ENCODE peak calls at places on chromosome 21, in ten cellular contexts. One of them, this sample, is unnamed.

GRCh38 chr21:45432575-45433255 is 27.8 kb downstream of the COL18A1 start:
- DNase-seq in adrenal gland: no peak
- DNase-seq in body of pancreas: no peak
- DNase-seq in IMR-90: peak
- DNase-seq in right lobe of liver: no peak
- DNase-seq in uterus: no peak
- DNase-seq in heart left ventricle: no peak
- DNase-seq in lower leg skin: no peak
- DNase-seq in sigmoid colon: no peak
- DNase-seq in A549: no peak
- DNase-seq in this sample: no peak

GRCh38 chr21:44051462-44051941 is 39.4 kb downstream of the TRAPPC10 start:
- DNase-seq in lower leg skin: no peak
- DNase-seq in adrenal gland: peak
- DNase-seq in heart left ventricle: peak
- DNase-seq in body of pancreas: peak
- DNase-seq in A549: no peak
- DNase-seq in IMR-90: peak
- DNase-seq in sigmoid colon: peak
- DNase-seq in right lobe of liver: peak
- DNase-seq in uterus: peak
- DNase-seq in this sample: no peak

GRCh38 chr21:15732290-15732995 is 2.7 kb downstream of the USP25 start:
- DNase-seq in uterus: no peak
- DNase-seq in body of pancreas: peak
- DNase-seq in A549: no peak
- DNase-seq in right lobe of liver: no peak
- DNase-seq in heart left ventricle: no peak
- DNase-seq in IMR-90: peak
- DNase-seq in sigmoid colon: no peak
- DNase-seq in lower leg skin: no peak
- DNase-seq in adrenal gland: no peak
- DNase-seq in this sample: no peak

GRCh38 chr21:28224191-28224755 is 768.4 kb downstream of the LTN1 start:
- DNase-seq in heart left ventricle: no peak
- DNase-seq in body of pancreas: no peak
- DNase-seq in adrenal gland: no peak
- DNase-seq in sigmoid colon: no peak
- DNase-seq in A549: no peak
- DNase-seq in lower leg skin: no peak
- DNase-seq in IMR-90: no peak
- DNase-seq in uterus: no peak
- DNase-seq in right lobe of liver: no peak
- DNase-seq in this sample: no peak

GRCh38 chr21:38340131-38340530 is 83.3 kb downstream of the KCNJ15 start:
- DNase-seq in IMR-90: no peak
- DNase-seq in A549: no peak
- DNase-seq in adrenal gland: no peak
- DNase-seq in sigmoid colon: no peak
- DNase-seq in body of pancreas: no peak
- DNase-seq in heart left ventricle: no peak
- DNase-seq in right lobe of liver: no peak
- DNase-seq in lower leg skin: no peak
- DNase-seq in uterus: no peak
- DNase-seq in this sample: no peak

GRCh38 chr21:45613396-45613795 is 30.1 kb upstream of the PCBP3 start:
- DNase-seq in body of pancreas: no peak
- DNase-seq in heart left ventricle: no peak
- DNase-seq in lower leg skin: no peak
- DNase-seq in right lobe of liver: peak
- DNase-seq in IMR-90: no peak
- DNase-seq in sigmoid colon: no peak
- DNase-seq in adrenal gland: no peak
- DNase-seq in A549: no peak
- DNase-seq in uterus: no peak
- DNase-seq in this sample: peak

GRCh38 chr21:43585924-43586411 is 73.3 kb downstream of the HSF2BP start:
- DNase-seq in A549: peak
- DNase-seq in heart left ventricle: peak
- DNase-seq in uterus: peak
- DNase-seq in IMR-90: peak
- DNase-seq in adrenal gland: peak
- DNase-seq in lower leg skin: peak
- DNase-seq in sigmoid colon: peak
- DNase-seq in body of pancreas: peak
- DNase-seq in right lobe of liver: peak
- DNase-seq in this sample: no peak

GRCh38 chr21:25660233-25660632 is 21.2 kb downstream of the JAM2 start:
- DNase-seq in adrenal gland: no peak
- DNase-seq in sigmoid colon: no peak
- DNase-seq in heart left ventricle: no peak
- DNase-seq in body of pancreas: no peak
- DNase-seq in IMR-90: no peak
- DNase-seq in uterus: no peak
- DNase-seq in lower leg skin: no peak
- DNase-seq in right lobe of liver: no peak
- DNase-seq in A549: no peak
- DNase-seq in this sample: no peak

GRCh38 chr21:17463441-17463840 is 49.4 kb upstream of the CXADR start:
- DNase-seq in right lobe of liver: no peak
- DNase-seq in body of pancreas: no peak
- DNase-seq in A549: peak
- DNase-seq in adrenal gland: peak
- DNase-seq in IMR-90: peak
- DNase-seq in heart left ventricle: peak
- DNase-seq in lower leg skin: peak
- DNase-seq in sigmoid colon: no peak
- DNase-seq in uterus: peak
- DNase-seq in this sample: no peak

GRCh38 chr21:25626752-25627151 is 12.3 kb upstream of the JAM2 start:
- DNase-seq in uterus: no peak
- DNase-seq in body of pancreas: peak
- DNase-seq in lower leg skin: peak
- DNase-seq in IMR-90: no peak
- DNase-seq in adrenal gland: peak
- DNase-seq in sigmoid colon: no peak
- DNase-seq in A549: no peak
- DNase-seq in heart left ventricle: peak
- DNase-seq in right lobe of liver: peak
- DNase-seq in this sample: no peak

GRCh38 chr21:45364464-45365185 is 40.3 kb upstream of the COL18A1 start:
- DNase-seq in right lobe of liver: no peak
- DNase-seq in sigmoid colon: peak
- DNase-seq in uterus: peak
- DNase-seq in lower leg skin: no peak
- DNase-seq in body of pancreas: peak
- DNase-seq in IMR-90: peak
- DNase-seq in A549: peak
- DNase-seq in adrenal gland: no peak
- DNase-seq in heart left ventricle: peak
- DNase-seq in this sample: no peak

GRCh38 chr21:44908908-44909307 is 11.8 kb downstream of the ITGB2 start:
- DNase-seq in sigmoid colon: no peak
- DNase-seq in right lobe of liver: no peak
- DNase-seq in uterus: no peak
- DNase-seq in lower leg skin: no peak
- DNase-seq in A549: no peak
- DNase-seq in adrenal gland: no peak
- DNase-seq in IMR-90: no peak
- DNase-seq in body of pancreas: no peak
- DNase-seq in heart left ventricle: no peak
- DNase-seq in this sample: no peak

GRCh38 chr21:38800924-38801744 is 4.6 kb upstream of the ETS2 start:
- DNase-seq in uterus: no peak
- DNase-seq in body of pancreas: no peak
- DNase-seq in heart left ventricle: no peak
- DNase-seq in sigmoid colon: no peak
- DNase-seq in right lobe of liver: no peak
- DNase-seq in adrenal gland: no peak
- DNase-seq in lower leg skin: no peak
- DNase-seq in A549: no peak
- DNase-seq in IMR-90: no peak
- DNase-seq in this sample: no peak

GRCh38 chr21:44710756-44711326 is 531 bp downstream of the TSPEAR start:
- DNase-seq in body of pancreas: no peak
- DNase-seq in adrenal gland: peak
- DNase-seq in A549: no peak
- DNase-seq in lower leg skin: no peak
- DNase-seq in uterus: peak
- DNase-seq in heart left ventricle: no peak
- DNase-seq in right lobe of liver: no peak
- DNase-seq in sigmoid colon: peak
- DNase-seq in IMR-90: no peak
- DNase-seq in this sample: peak

GRCh38 chr21:45015469-45015860 is 58.9 kb upstream of the ADARB1 start:
- DNase-seq in sigmoid colon: no peak
- DNase-seq in body of pancreas: peak
- DNase-seq in right lobe of liver: no peak
- DNase-seq in heart left ventricle: peak
- DNase-seq in lower leg skin: no peak
- DNase-seq in IMR-90: no peak
- DNase-seq in A549: no peak
- DNase-seq in adrenal gland: no peak
- DNase-seq in uterus: no peak
- DNase-seq in this sample: peak

GRCh38 chr21:39932335-39932734 is 65.1 kb downstream of the PCP4 start:
- DNase-seq in sigmoid colon: no peak
- DNase-seq in heart left ventricle: no peak
- DNase-seq in adrenal gland: no peak
- DNase-seq in body of pancreas: no peak
- DNase-seq in uterus: no peak
- DNase-seq in IMR-90: no peak
- DNase-seq in lower leg skin: no peak
- DNase-seq in right lobe of liver: no peak
- DNase-seq in A549: no peak
- DNase-seq in this sample: no peak

GRCh38 chr21:38798481-38798882 is 7.2 kb upstream of the ETS2 start:
- DNase-seq in sigmoid colon: no peak
- DNase-seq in right lobe of liver: no peak
- DNase-seq in IMR-90: no peak
- DNase-seq in body of pancreas: peak
- DNase-seq in adrenal gland: no peak
- DNase-seq in heart left ventricle: no peak
- DNase-seq in uterus: no peak
- DNase-seq in A549: peak
- DNase-seq in lower leg skin: no peak
- DNase-seq in this sample: no peak

GRCh38 chr21:33641339-33642026 is at the start of gene CRYZL1:
- DNase-seq in body of pancreas: peak
- DNase-seq in lower leg skin: peak
- DNase-seq in heart left ventricle: peak
- DNase-seq in adrenal gland: peak
- DNase-seq in uterus: peak
- DNase-seq in IMR-90: peak
- DNase-seq in A549: peak
- DNase-seq in sigmoid colon: peak
- DNase-seq in right lobe of liver: peak
- DNase-seq in this sample: peak
- TF ChIP-seq POLR2A in body of pancreas: peak
- TF ChIP-seq POLR2A in lower leg skin: no peak
- TF ChIP-seq POLR2A in heart left ventricle: no peak
- TF ChIP-seq POLR2A in adrenal gland: peak
- TF ChIP-seq POLR2A in uterus: peak
- TF ChIP-seq POLR2A in IMR-90: peak
- TF ChIP-seq POLR2A in A549: peak
- TF ChIP-seq POLR2A in sigmoid colon: no peak
- TF ChIP-seq POLR2A in right lobe of liver: peak
- TF ChIP-seq POLR2A in this sample: no peak

GRCh38 chr21:31193761-31194160 is 150.3 kb downstream of the TIAM1 start:
- DNase-seq in lower leg skin: no peak
- DNase-seq in right lobe of liver: no peak
- DNase-seq in A549: no peak
- DNase-seq in adrenal gland: no peak
- DNase-seq in sigmoid colon: no peak
- DNase-seq in uterus: no peak
- DNase-seq in IMR-90: no peak
- DNase-seq in body of pancreas: no peak
- DNase-seq in heart left ventricle: no peak
- DNase-seq in this sample: no peak
- H3K4me3 ChIP-seq in lower leg skin: no peak
- H3K4me3 ChIP-seq in right lobe of liver: no peak
- H3K4me3 ChIP-seq in A549: no peak
- H3K4me3 ChIP-seq in adrenal gland: no peak
- H3K4me3 ChIP-seq in sigmoid colon: no peak
- H3K4me3 ChIP-seq in uterus: no peak
- H3K4me3 ChIP-seq in IMR-90: no peak
- H3K4me3 ChIP-seq in body of pancreas: no peak
- H3K4me3 ChIP-seq in heart left ventricle: no peak
- H3K4me3 ChIP-seq in this sample: no peak

GRCh38 chr21:31678478-31678877 is 19.0 kb downstream of the SOD1 start:
- DNase-seq in heart left ventricle: no peak
- DNase-seq in right lobe of liver: no peak
- DNase-seq in sigmoid colon: no peak
- DNase-seq in body of pancreas: no peak
- DNase-seq in lower leg skin: no peak
- DNase-seq in uterus: no peak
- DNase-seq in IMR-90: no peak
- DNase-seq in A549: no peak
- DNase-seq in adrenal gland: no peak
- DNase-seq in this sample: no peak
- TF ChIP-seq POLR2A in heart left ventricle: no peak
- TF ChIP-seq POLR2A in right lobe of liver: no peak
- TF ChIP-seq POLR2A in sigmoid colon: no peak
- TF ChIP-seq POLR2A in body of pancreas: no peak
- TF ChIP-seq POLR2A in lower leg skin: no peak
- TF ChIP-seq POLR2A in uterus: no peak
- TF ChIP-seq POLR2A in IMR-90: no peak
- TF ChIP-seq POLR2A in A549: no peak
- TF ChIP-seq POLR2A in adrenal gland: no peak
- TF ChIP-seq POLR2A in this sample: no peak

DNA sequence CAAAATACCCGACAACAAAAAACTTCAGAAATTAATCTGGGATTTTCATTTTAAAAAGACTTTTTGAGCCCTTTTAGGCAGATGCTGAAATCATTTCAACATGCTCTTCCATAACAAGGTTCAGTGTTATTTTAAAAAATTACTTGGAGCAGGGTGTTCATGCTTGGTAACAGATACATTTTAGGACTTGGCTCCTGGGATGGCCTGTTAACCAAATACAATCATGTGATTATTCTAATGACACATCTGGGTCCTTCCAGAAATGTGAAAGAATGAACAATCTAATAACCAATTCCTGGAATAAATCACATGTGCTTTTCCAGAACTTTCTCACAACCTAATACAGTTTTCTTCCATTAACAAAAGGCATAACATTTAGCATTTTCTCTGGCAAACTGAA is 379.8 kb upstream of the RUNX1 start:
- DNase-seq in A549: no peak
- DNase-seq in IMR-90: no peak
- DNase-seq in body of pancreas: no peak
- DNase-seq in heart left ventricle: no peak
- DNase-seq in right lobe of liver: no peak
- DNase-seq in uterus: no peak
- DNase-seq in adrenal gland: no peak
- DNase-seq in sigmoid colon: no peak
- DNase-seq in lower leg skin: no peak
- DNase-seq in this sample: no peak
- H3K4me3 ChIP-seq in A549: no peak
- H3K4me3 ChIP-seq in IMR-90: no peak
- H3K4me3 ChIP-seq in body of pancreas: no peak
- H3K4me3 ChIP-seq in heart left ventricle: no peak
- H3K4me3 ChIP-seq in right lobe of liver: no peak
- H3K4me3 ChIP-seq in uterus: no peak
- H3K4me3 ChIP-seq in adrenal gland: no peak
- H3K4me3 ChIP-seq in sigmoid colon: no peak
- H3K4me3 ChIP-seq in lower leg skin: no peak
- H3K4me3 ChIP-seq in this sample: no peak

This sample was measured in suprapubic skin.